ENCODE peak calls at places on chromosome 2, in five cellular contexts. I, T, S, J and X are unnamed samples.

GRCh38 chr2:200767111-200767885 is 44.4 kb upstream of the BZW1 start:
- ATAC-seq in I (no peak), T (peak), S (no peak), J (no peak), X (no peak)

GRCh38 chr2:224843141-224843540 is 127.0 kb upstream of the CCDC195 start:
- ATAC-seq in I (no peak), T (no peak), S (no peak), J (no peak), X (no peak)

GRCh38 chr2:12948231-12948962 is 231.7 kb downstream of the TRIB2 start:
- ATAC-seq in I (no peak), T (peak), S (no peak), J (no peak), X (no peak)

GRCh38 chr2:37637985-37638384 is 33.5 kb downstream of the CDC42EP3 start:
- ATAC-seq in I (no peak), T (no peak), S (no peak), J (no peak), X (no peak)

GRCh38 chr2:86703704-86704370 is 16.3 kb upstream of the RMND5A start:
- ATAC-seq in I (no peak), T (peak), S (no peak), J (no peak), X (no peak)

GRCh38 chr2:238133499-238134392 is 4.7 kb upstream of the KLHL30 start:
- ATAC-seq in I (no peak), T (no peak), S (no peak), J (no peak), X (no peak)

GRCh38 chr2:200189964-200190363 is 116.5 kb upstream of the SPATS2L start:
- ATAC-seq in I (no peak), T (no peak), S (no peak), J (no peak), X (no peak)

GRCh38 chr2:45169339-45170190 is 160.3 kb upstream of the SIX2 start:
- ATAC-seq in I (peak), T (peak), S (peak), J (peak), X (peak)

GRCh38 chr2:191155608-191156071 is 4.8 kb upstream of the STAT4 start:
- ATAC-seq in I (peak), T (peak), S (no peak), J (peak), X (no peak)

GRCh38 chr2:240705204-240705781 is 13.6 kb downstream of the AQP12A start:
- ATAC-seq in I (no peak), T (no peak), S (no peak), J (peak), X (peak)

GRCh38 chr2:238046871-238047270 is 13.9 kb upstream of the SCLY start:
- ATAC-seq in I (no peak), T (peak), S (no peak), J (no peak), X (no peak)

GRCh38 chr2:29443086-29443485 is 327.9 kb downstream of the CLIP4 start:
- ATAC-seq in I (no peak), T (peak), S (no peak), J (no peak), X (no peak)

GRCh38 chr2:190535586-190535985 is 1.1 kb upstream of the NEMP2 start:
- ATAC-seq in I (no peak), T (no peak), S (no peak), J (no peak), X (no peak)

GRCh38 chr2:111708478-111708877 is 175.5 kb downstream of the ANAPC1 start:
- ATAC-seq in I (no peak), T (no peak), S (no peak), J (no peak), X (no peak)

GRCh38 chr2:144460981-144461766 is 58.7 kb downstream of the ZEB2 start:
- ATAC-seq in I (peak), T (peak), S (peak), J (no peak), X (no peak)

GRCh38 chr2:135676031-135676430 is 65.6 kb upstream of the UBXN4 start:
- ATAC-seq in I (no peak), T (no peak), S (no peak), J (no peak), X (no peak)

GRCh38 chr2:216689397-216689796 is 6.0 kb downstream of the IGFBP5 start:
- ATAC-seq in I (no peak), T (no peak), S (no peak), J (no peak), X (no peak)

GRCh38 chr2:100603945-100604633 is 41.3 kb downstream of the PDCL3 start:
- ATAC-seq in I (no peak), T (no peak), S (peak), J (no peak), X (no peak)

GRCh38 chr2:45925636-45926350 is 274.3 kb downstream of the PRKCE start:
- ATAC-seq in I (no peak), T (no peak), S (peak), J (no peak), X (no peak)

GRCh38 chr2:241254904-241255351 is 60.5 kb downstream of the HDLBP start:
- ATAC-seq in I (no peak), T (no peak), S (no peak), J (no peak), X (no peak)

GRCh38 chr2:165596788-165597187 is 127.3 kb downstream of the CSRNP3 start:
- ATAC-seq in I (no peak), T (no peak), S (no peak), J (no peak), X (no peak)

GRCh38 chr2:234770081-234770506 is 181.7 kb upstream of the SH3BP4 start:
- ATAC-seq in I (peak), T (no peak), S (no peak), J (no peak), X (no peak)

GRCh38 chr2:39381653-39382052 is 55.4 kb downstream of the MAP4K3 start:
- ATAC-seq in I (no peak), T (peak), S (no peak), J (no peak), X (no peak)

GRCh38 chr2:30511122-30512083 is 64.4 kb downstream of the LCLAT1 start:
- ATAC-seq in I (peak), T (peak), S (peak), J (no peak), X (no peak)

GRCh38 chr2:151111599-151112278 is 149.9 kb downstream of the RBM43 start:
- ATAC-seq in I (no peak), T (no peak), S (no peak), J (no peak), X (peak)

GRCh38 chr2:181138816-181139215 is 158.4 kb downstream of the UBE2E3 start:
- ATAC-seq in I (no peak), T (no peak), S (no peak), J (no peak), X (no peak)

GRCh38 chr2:79040967-79041582 is 15.6 kb downstream of the REG3G start:
- ATAC-seq in I (no peak), T (peak), S (no peak), J (no peak), X (no peak)